ENCODE peak calls at places on chromosomes 2 and 18, in five cellular contexts. O, D, V, N and P are unnamed samples.

GRCh38 chr2:27822049-27822448 is 50.5 kb downstream of the MRPL33 start:
- DNase-seq in V (no peak), D (no peak), N (no peak), O (no peak), P (no peak)

GRCh38 chr2:204255068-204255467 is 290.2 kb upstream of the PARD3B start:
- DNase-seq in O (no peak), N (no peak), V (no peak), D (no peak), P (no peak)

GRCh38 chr2:109324859-109325258 is 195.9 kb downstream of the SH3RF3 start:
- DNase-seq in V (peak), N (no peak), O (peak), D (peak), P (peak)

GRCh38 chr2:240479561-240479960 is 44.1 kb downstream of the GPC1 start:
- DNase-seq in O (no peak), V (no peak), N (no peak), D (no peak), P (peak)

GRCh38 chr18:43665239-43665788 is 388.0 kb upstream of the SYT4 start:
- DNase-seq in V (peak), N (no peak), D (no peak), O (peak), P (no peak)

GRCh38 chr2:15971351-15971750 is 31.0 kb downstream of the MYCN start:
- DNase-seq in D (no peak), N (no peak), O (no peak), V (no peak), P (no peak)

GRCh38 chr2:68994864-68995263 is 18.1 kb upstream of the ANTXR1 start:
- DNase-seq in N (no peak), O (peak), D (peak), V (peak), P (peak)

GRCh38 chr2:12714391-12715221 is 2.1 kb upstream of the TRIB2 start:
- DNase-seq in O (peak), N (no peak), V (peak), D (no peak), P (no peak)

GRCh38 chr2:71783215-71783614 is 329.9 kb downstream of the DYSF start:
- DNase-seq in O (no peak), D (no peak), V (peak), N (no peak), P (no peak)

GRCh38 chr18:76981388-76981968 is 151.1 kb downstream of the MBP start:
- DNase-seq in V (peak), D (no peak), O (no peak), N (no peak), P (no peak)

GRCh38 chr2:33219850-33220275 is 256.6 kb upstream of the RASGRP3 start:
- DNase-seq in N (no peak), V (peak), D (no peak), O (peak), P (no peak)

GRCh38 chr18:5582054-5582453 is 38.3 kb upstream of the EPB41L3 start:
- DNase-seq in D (no peak), N (no peak), V (peak), O (no peak), P (no peak)

GRCh38 chr2:59312967-59313943 is 1072.1 kb upstream of the FANCL start:
- DNase-seq in N (no peak), D (no peak), O (no peak), V (no peak), P (no peak)

GRCh38 chr18:6476880-6477279 is 62.2 kb upstream of the L3MBTL4 start:
- DNase-seq in V (no peak), D (no peak), O (no peak), N (no peak), P (no peak)

GRCh38 chr2:240021488-240022104 is 3.5 kb downstream of the NDUFA10 start:
- DNase-seq in N (peak), O (peak), D (peak), V (peak), P (peak)

GRCh38 chr2:118909191-118909590 is 32.8 kb upstream of the MARCO start:
- DNase-seq in N (no peak), V (no peak), D (no peak), O (no peak), P (no peak)

GRCh38 chr2:9170458-9171130 is 36.0 kb upstream of the ASAP2 start:
- DNase-seq in O (no peak), N (no peak), V (no peak), D (no peak), P (no peak)

GRCh38 chr2:233121856-233122255 is 61.7 kb downstream of the INPP5D start:
- DNase-seq in O (no peak), V (no peak), N (no peak), D (no peak), P (no peak)

GRCh38 chr18:75173125-75173432 is 35.9 kb downstream of the PTGR3 start:
- DNase-seq in N (no peak), V (peak), D (no peak), O (no peak), P (no peak)

GRCh38 chr18:41371718-41372117 is 583.3 kb upstream of the PIK3C3 start:
- DNase-seq in V (no peak), D (no peak), N (no peak), O (peak), P (no peak)

GRCh38 chr18:39419315-39419714 is 1853.7 kb upstream of the CELF4 start:
- DNase-seq in N (no peak), O (no peak), D (no peak), V (no peak), P (no peak)

GRCh38 chr2:25979006-25979405 is 3.3 kb downstream of the KIF3C start:
- DNase-seq in O (peak), D (no peak), V (peak), N (no peak), P (no peak)

GRCh38 chr2:100940240-100940639 is 61.8 kb upstream of the RPL31 start:
- DNase-seq in O (no peak), D (no peak), V (no peak), N (no peak), P (no peak)

GRCh38 chr2:9538000-9538507 is 17.6 kb downstream of the ADAM17 start:
- DNase-seq in O (peak), V (peak), N (no peak), D (no peak), P (no peak)

GRCh38 chr2:44937688-44938240 is 3.7 kb upstream of the SIX3 start:
- DNase-seq in N (peak), D (no peak), V (no peak), O (no peak), P (no peak)

GRCh38 chr2:64646007-64646880 is 7.5 kb downstream of the SERTAD2 start:
- DNase-seq in V (peak), D (peak), O (peak), N (peak), P (peak)

GRCh38 chr2:65639156-65639876 is 206.9 kb upstream of the SPRED2 start:
- DNase-seq in V (peak), D (no peak), N (no peak), O (peak), P (no peak)